ENCODE peak calls at places on chromosomes 13 and 19, in five cellular contexts. One of them, this sample, is unnamed.

GRCh38 chr19:15358918-15359317 is 20.7 kb downstream of the AKAP8 start:
- DNase-seq in NCI-H1092 treated with DMSO at 0.1 percent for 48 hours: no peak
- DNase-seq in PC-3: no peak
- DNase-seq in stimulated activated CD4-positive, alpha-beta T cell treated with anti-CD3 and anti-CD28 coated beads, Interleukin-15, amount 100 ng/mL, for 24 hours: no peak
- DNase-seq in stimulated activated CD8-positive, alpha-beta memory T cell treated with anti-CD3 and anti-CD28 coated beads, Interleukin-12 subunit alpha, Interleukin-12 subunit beta, amount 100 ng/mL, for 1 hour: no peak
- DNase-seq in this sample: no peak

GRCh38 chr13:40916207-40916998 is 102.7 kb downstream of the ELF1 start:
- DNase-seq in stimulated activated CD8-positive, alpha-beta memory T cell treated with anti-CD3 and anti-CD28 coated beads, Interleukin-12 subunit alpha, Interleukin-12 subunit beta, amount 100 ng/mL, for 1 hour: no peak
- DNase-seq in PC-3: no peak
- DNase-seq in stimulated activated CD4-positive, alpha-beta T cell treated with anti-CD3 and anti-CD28 coated beads, Interleukin-15, amount 100 ng/mL, for 24 hours: no peak
- DNase-seq in NCI-H1092 treated with DMSO at 0.1 percent for 48 hours: no peak
- DNase-seq in this sample: no peak

GRCh38 chr13:79448413-79448812 is 32.5 kb upstream of the NDFIP2 start:
- DNase-seq in stimulated activated CD4-positive, alpha-beta T cell treated with anti-CD3 and anti-CD28 coated beads, Interleukin-15, amount 100 ng/mL, for 24 hours: no peak
- DNase-seq in stimulated activated CD8-positive, alpha-beta memory T cell treated with anti-CD3 and anti-CD28 coated beads, Interleukin-12 subunit alpha, Interleukin-12 subunit beta, amount 100 ng/mL, for 1 hour: no peak
- DNase-seq in NCI-H1092 treated with DMSO at 0.1 percent for 48 hours: no peak
- DNase-seq in PC-3: no peak
- DNase-seq in this sample: no peak

GRCh38 chr19:5947435-5947834 is 30.5 kb downstream of the RANBP3 start:
- DNase-seq in stimulated activated CD8-positive, alpha-beta memory T cell treated with anti-CD3 and anti-CD28 coated beads, Interleukin-12 subunit alpha, Interleukin-12 subunit beta, amount 100 ng/mL, for 1 hour: no peak
- DNase-seq in PC-3: no peak
- DNase-seq in stimulated activated CD4-positive, alpha-beta T cell treated with anti-CD3 and anti-CD28 coated beads, Interleukin-15, amount 100 ng/mL, for 24 hours: no peak
- DNase-seq in NCI-H1092 treated with DMSO at 0.1 percent for 48 hours: no peak
- DNase-seq in this sample: no peak

GRCh38 chr19:49355890-49356289 is 6.3 kb downstream of the TEAD2 start:
- DNase-seq in NCI-H1092 treated with DMSO at 0.1 percent for 48 hours: no peak
- DNase-seq in stimulated activated CD4-positive, alpha-beta T cell treated with anti-CD3 and anti-CD28 coated beads, Interleukin-15, amount 100 ng/mL, for 24 hours: no peak
- DNase-seq in PC-3: no peak
- DNase-seq in stimulated activated CD8-positive, alpha-beta memory T cell treated with anti-CD3 and anti-CD28 coated beads, Interleukin-12 subunit alpha, Interleukin-12 subunit beta, amount 100 ng/mL, for 1 hour: no peak
- DNase-seq in this sample: no peak

GRCh38 chr19:42246143-42246868 is 3.9 kb upstream of the GSK3A start:
- DNase-seq in NCI-H1092 treated with DMSO at 0.1 percent for 48 hours: peak; percentile 34
- DNase-seq in PC-3: peak; percentile 63
- DNase-seq in stimulated activated CD8-positive, alpha-beta memory T cell treated with anti-CD3 and anti-CD28 coated beads, Interleukin-12 subunit alpha, Interleukin-12 subunit beta, amount 100 ng/mL, for 1 hour: no peak
- DNase-seq in stimulated activated CD4-positive, alpha-beta T cell treated with anti-CD3 and anti-CD28 coated beads, Interleukin-15, amount 100 ng/mL, for 24 hours: no peak
- DNase-seq in this sample: no peak

GRCh38 chr19:5113101-5113557 is 144.2 kb downstream of the KDM4B start:
- DNase-seq in PC-3: no peak
- DNase-seq in stimulated activated CD4-positive, alpha-beta T cell treated with anti-CD3 and anti-CD28 coated beads, Interleukin-15, amount 100 ng/mL, for 24 hours: no peak
- DNase-seq in stimulated activated CD8-positive, alpha-beta memory T cell treated with anti-CD3 and anti-CD28 coated beads, Interleukin-12 subunit alpha, Interleukin-12 subunit beta, amount 100 ng/mL, for 1 hour: no peak
- DNase-seq in NCI-H1092 treated with DMSO at 0.1 percent for 48 hours: no peak
- DNase-seq in this sample: no peak

GRCh38 chr13:63501702-63502101 is 2086.1 kb upstream of the PCDH20 start:
- DNase-seq in stimulated activated CD8-positive, alpha-beta memory T cell treated with anti-CD3 and anti-CD28 coated beads, Interleukin-12 subunit alpha, Interleukin-12 subunit beta, amount 100 ng/mL, for 1 hour: no peak
- DNase-seq in NCI-H1092 treated with DMSO at 0.1 percent for 48 hours: no peak
- DNase-seq in PC-3: no peak
- DNase-seq in stimulated activated CD4-positive, alpha-beta T cell treated with anti-CD3 and anti-CD28 coated beads, Interleukin-15, amount 100 ng/mL, for 24 hours: no peak
- DNase-seq in this sample: no peak

GRCh38 chr19:1680976-1681375 is 28.6 kb upstream of the TCF3 start:
- DNase-seq in PC-3: no peak
- DNase-seq in stimulated activated CD4-positive, alpha-beta T cell treated with anti-CD3 and anti-CD28 coated beads, Interleukin-15, amount 100 ng/mL, for 24 hours: no peak
- DNase-seq in NCI-H1092 treated with DMSO at 0.1 percent for 48 hours: no peak
- DNase-seq in stimulated activated CD8-positive, alpha-beta memory T cell treated with anti-CD3 and anti-CD28 coated beads, Interleukin-12 subunit alpha, Interleukin-12 subunit beta, amount 100 ng/mL, for 1 hour: no peak
- DNase-seq in this sample: no peak

GRCh38 chr19:31350033-31350692 is 927 bp upstream of the TSHZ3 start:
- DNase-seq in PC-3: no peak
- DNase-seq in stimulated activated CD8-positive, alpha-beta memory T cell treated with anti-CD3 and anti-CD28 coated beads, Interleukin-12 subunit alpha, Interleukin-12 subunit beta, amount 100 ng/mL, for 1 hour: no peak
- DNase-seq in NCI-H1092 treated with DMSO at 0.1 percent for 48 hours: no peak
- DNase-seq in stimulated activated CD4-positive, alpha-beta T cell treated with anti-CD3 and anti-CD28 coated beads, Interleukin-15, amount 100 ng/mL, for 24 hours: no peak
- DNase-seq in this sample: no peak

GRCh38 chr19:33418871-33419762 is 45.6 kb downstream of the CEBPG start:
- DNase-seq in PC-3: no peak
- DNase-seq in NCI-H1092 treated with DMSO at 0.1 percent for 48 hours: no peak
- DNase-seq in stimulated activated CD8-positive, alpha-beta memory T cell treated with anti-CD3 and anti-CD28 coated beads, Interleukin-12 subunit alpha, Interleukin-12 subunit beta, amount 100 ng/mL, for 1 hour: no peak
- DNase-seq in stimulated activated CD4-positive, alpha-beta T cell treated with anti-CD3 and anti-CD28 coated beads, Interleukin-15, amount 100 ng/mL, for 24 hours: no peak
- DNase-seq in this sample: no peak

GRCh38 chr13:63607153-63607552 is 2191.5 kb upstream of the PCDH20 start:
- DNase-seq in NCI-H1092 treated with DMSO at 0.1 percent for 48 hours: no peak
- DNase-seq in PC-3: no peak
- DNase-seq in stimulated activated CD8-positive, alpha-beta memory T cell treated with anti-CD3 and anti-CD28 coated beads, Interleukin-12 subunit alpha, Interleukin-12 subunit beta, amount 100 ng/mL, for 1 hour: no peak
- DNase-seq in stimulated activated CD4-positive, alpha-beta T cell treated with anti-CD3 and anti-CD28 coated beads, Interleukin-15, amount 100 ng/mL, for 24 hours: no peak
- DNase-seq in this sample: no peak

GRCh38 chr19:12126707-12127106 is 13.4 kb downstream of the ZNF20 start:
- DNase-seq in stimulated activated CD8-positive, alpha-beta memory T cell treated with anti-CD3 and anti-CD28 coated beads, Interleukin-12 subunit alpha, Interleukin-12 subunit beta, amount 100 ng/mL, for 1 hour: no peak
- DNase-seq in stimulated activated CD4-positive, alpha-beta T cell treated with anti-CD3 and anti-CD28 coated beads, Interleukin-15, amount 100 ng/mL, for 24 hours: peak; percentile 25
- DNase-seq in NCI-H1092 treated with DMSO at 0.1 percent for 48 hours: no peak
- DNase-seq in PC-3: no peak
- DNase-seq in this sample: no peak

GRCh38 chr13:27183561-27184147 is 12.0 kb upstream of the USP12 start:
- DNase-seq in stimulated activated CD4-positive, alpha-beta T cell treated with anti-CD3 and anti-CD28 coated beads, Interleukin-15, amount 100 ng/mL, for 24 hours: no peak
- DNase-seq in PC-3: peak; percentile 49
- DNase-seq in NCI-H1092 treated with DMSO at 0.1 percent for 48 hours: no peak
- DNase-seq in stimulated activated CD8-positive, alpha-beta memory T cell treated with anti-CD3 and anti-CD28 coated beads, Interleukin-12 subunit alpha, Interleukin-12 subunit beta, amount 100 ng/mL, for 1 hour: no peak
- DNase-seq in this sample: no peak

GRCh38 chr13:79741006-79741405 is 260.1 kb downstream of the NDFIP2 start:
- DNase-seq in stimulated activated CD4-positive, alpha-beta T cell treated with anti-CD3 and anti-CD28 coated beads, Interleukin-15, amount 100 ng/mL, for 24 hours: no peak
- DNase-seq in NCI-H1092 treated with DMSO at 0.1 percent for 48 hours: no peak
- DNase-seq in PC-3: no peak
- DNase-seq in stimulated activated CD8-positive, alpha-beta memory T cell treated with anti-CD3 and anti-CD28 coated beads, Interleukin-12 subunit alpha, Interleukin-12 subunit beta, amount 100 ng/mL, for 1 hour: no peak
- DNase-seq in this sample: no peak

GRCh38 chr13:93942016-93942415 is 537.5 kb downstream of the DCT start:
- DNase-seq in NCI-H1092 treated with DMSO at 0.1 percent for 48 hours: no peak
- DNase-seq in PC-3: no peak
- DNase-seq in stimulated activated CD8-positive, alpha-beta memory T cell treated with anti-CD3 and anti-CD28 coated beads, Interleukin-12 subunit alpha, Interleukin-12 subunit beta, amount 100 ng/mL, for 1 hour: no peak
- DNase-seq in stimulated activated CD4-positive, alpha-beta T cell treated with anti-CD3 and anti-CD28 coated beads, Interleukin-15, amount 100 ng/mL, for 24 hours: no peak
- DNase-seq in this sample: no peak

GRCh38 chr19:45641274-45642105 is 2.3 kb upstream of the EML2 start:
- DNase-seq in NCI-H1092 treated with DMSO at 0.1 percent for 48 hours: peak; percentile 28
- DNase-seq in stimulated activated CD4-positive, alpha-beta T cell treated with anti-CD3 and anti-CD28 coated beads, Interleukin-15, amount 100 ng/mL, for 24 hours: peak; percentile 95
- DNase-seq in stimulated activated CD8-positive, alpha-beta memory T cell treated with anti-CD3 and anti-CD28 coated beads, Interleukin-12 subunit alpha, Interleukin-12 subunit beta, amount 100 ng/mL, for 1 hour: peak; percentile 30
- DNase-seq in PC-3: peak; percentile 95
- DNase-seq in this sample: peak; percentile 87

GRCh38 chr13:59893261-59893660 is 270.5 kb downstream of the DIAPH3 start:
- DNase-seq in stimulated activated CD4-positive, alpha-beta T cell treated with anti-CD3 and anti-CD28 coated beads, Interleukin-15, amount 100 ng/mL, for 24 hours: no peak
- DNase-seq in PC-3: no peak
- DNase-seq in NCI-H1092 treated with DMSO at 0.1 percent for 48 hours: no peak
- DNase-seq in stimulated activated CD8-positive, alpha-beta memory T cell treated with anti-CD3 and anti-CD28 coated beads, Interleukin-12 subunit alpha, Interleukin-12 subunit beta, amount 100 ng/mL, for 1 hour: no peak
- DNase-seq in this sample: no peak

GRCh38 chr13:94701313-94702180 is 10.8 kb downstream of the SOX21 start:
- DNase-seq in PC-3: no peak
- DNase-seq in NCI-H1092 treated with DMSO at 0.1 percent for 48 hours: no peak
- DNase-seq in stimulated activated CD8-positive, alpha-beta memory T cell treated with anti-CD3 and anti-CD28 coated beads, Interleukin-12 subunit alpha, Interleukin-12 subunit beta, amount 100 ng/mL, for 1 hour: no peak
- DNase-seq in stimulated activated CD4-positive, alpha-beta T cell treated with anti-CD3 and anti-CD28 coated beads, Interleukin-15, amount 100 ng/mL, for 24 hours: no peak
- DNase-seq in this sample: no peak

GRCh38 chr13:86932935-86933334 is 738.2 kb upstream of the SLITRK5 start:
- DNase-seq in stimulated activated CD4-positive, alpha-beta T cell treated with anti-CD3 and anti-CD28 coated beads, Interleukin-15, amount 100 ng/mL, for 24 hours: no peak
- DNase-seq in NCI-H1092 treated with DMSO at 0.1 percent for 48 hours: no peak
- DNase-seq in PC-3: no peak
- DNase-seq in stimulated activated CD8-positive, alpha-beta memory T cell treated with anti-CD3 and anti-CD28 coated beads, Interleukin-12 subunit alpha, Interleukin-12 subunit beta, amount 100 ng/mL, for 1 hour: no peak
- DNase-seq in this sample: no peak

GRCh38 chr13:27076411-27076810 is 95.2 kb downstream of the USP12 start:
- DNase-seq in PC-3: no peak
- DNase-seq in stimulated activated CD4-positive, alpha-beta T cell treated with anti-CD3 and anti-CD28 coated beads, Interleukin-15, amount 100 ng/mL, for 24 hours: no peak
- DNase-seq in stimulated activated CD8-positive, alpha-beta memory T cell treated with anti-CD3 and anti-CD28 coated beads, Interleukin-12 subunit alpha, Interleukin-12 subunit beta, amount 100 ng/mL, for 1 hour: no peak
- DNase-seq in NCI-H1092 treated with DMSO at 0.1 percent for 48 hours: peak; percentile 10
- DNase-seq in this sample: peak; percentile 29

GRCh38 chr13:27665761-27666160 is 44.1 kb downstream of the POLR1D start:
- DNase-seq in stimulated activated CD4-positive, alpha-beta T cell treated with anti-CD3 and anti-CD28 coated beads, Interleukin-15, amount 100 ng/mL, for 24 hours: no peak
- DNase-seq in PC-3: no peak
- DNase-seq in NCI-H1092 treated with DMSO at 0.1 percent for 48 hours: no peak
- DNase-seq in stimulated activated CD8-positive, alpha-beta memory T cell treated with anti-CD3 and anti-CD28 coated beads, Interleukin-12 subunit alpha, Interleukin-12 subunit beta, amount 100 ng/mL, for 1 hour: no peak
- DNase-seq in this sample: no peak

GRCh38 chr19:39515551-39516191 is 732 bp downstream of the SELENOV start:
- DNase-seq in stimulated activated CD8-positive, alpha-beta memory T cell treated with anti-CD3 and anti-CD28 coated beads, Interleukin-12 subunit alpha, Interleukin-12 subunit beta, amount 100 ng/mL, for 1 hour: no peak
- DNase-seq in stimulated activated CD4-positive, alpha-beta T cell treated with anti-CD3 and anti-CD28 coated beads, Interleukin-15, amount 100 ng/mL, for 24 hours: peak; percentile 31
- DNase-seq in NCI-H1092 treated with DMSO at 0.1 percent for 48 hours: no peak
- DNase-seq in PC-3: no peak
- DNase-seq in this sample: no peak

GRCh38 chr13:70809588-70809987 is 701.3 kb upstream of the KLHL1 start:
- DNase-seq in stimulated activated CD8-positive, alpha-beta memory T cell treated with anti-CD3 and anti-CD28 coated beads, Interleukin-12 subunit alpha, Interleukin-12 subunit beta, amount 100 ng/mL, for 1 hour: no peak
- DNase-seq in NCI-H1092 treated with DMSO at 0.1 percent for 48 hours: no peak
- DNase-seq in stimulated activated CD4-positive, alpha-beta T cell treated with anti-CD3 and anti-CD28 coated beads, Interleukin-15, amount 100 ng/mL, for 24 hours: no peak
- DNase-seq in PC-3: no peak
- DNase-seq in this sample: no peak

GRCh38 chr19:55836340-55836739 is at the start of gene NLRP4:
- DNase-seq in NCI-H1092 treated with DMSO at 0.1 percent for 48 hours: no peak
- DNase-seq in stimulated activated CD4-positive, alpha-beta T cell treated with anti-CD3 and anti-CD28 coated beads, Interleukin-15, amount 100 ng/mL, for 24 hours: no peak
- DNase-seq in PC-3: no peak
- DNase-seq in stimulated activated CD8-positive, alpha-beta memory T cell treated with anti-CD3 and anti-CD28 coated beads, Interleukin-12 subunit alpha, Interleukin-12 subunit beta, amount 100 ng/mL, for 1 hour: no peak
- DNase-seq in this sample: no peak

GRCh38 chr19:46955114-46955812 is 64.4 kb upstream of the NPAS1 start:
- DNase-seq in stimulated activated CD4-positive, alpha-beta T cell treated with anti-CD3 and anti-CD28 coated beads, Interleukin-15, amount 100 ng/mL, for 24 hours: peak; percentile 35
- DNase-seq in stimulated activated CD8-positive, alpha-beta memory T cell treated with anti-CD3 and anti-CD28 coated beads, Interleukin-12 subunit alpha, Interleukin-12 subunit beta, amount 100 ng/mL, for 1 hour: peak; percentile 10
- DNase-seq in PC-3: peak; percentile 58
- DNase-seq in NCI-H1092 treated with DMSO at 0.1 percent for 48 hours: no peak
- DNase-seq in this sample: no peak

GRCh38 chr13:23321534-23322241 is 111.8 kb downstream of the SACS start:
- DNase-seq in PC-3: peak; percentile 93
- DNase-seq in stimulated activated CD4-positive, alpha-beta T cell treated with anti-CD3 and anti-CD28 coated beads, Interleukin-15, amount 100 ng/mL, for 24 hours: peak; percentile 26
- DNase-seq in stimulated activated CD8-positive, alpha-beta memory T cell treated with anti-CD3 and anti-CD28 coated beads, Interleukin-12 subunit alpha, Interleukin-12 subunit beta, amount 100 ng/mL, for 1 hour: no peak
- DNase-seq in NCI-H1092 treated with DMSO at 0.1 percent for 48 hours: no peak
- DNase-seq in this sample: no peak

GRCh38 chr13:85108356-85108755 is 690.9 kb downstream of the SLITRK6 start:
- DNase-seq in NCI-H1092 treated with DMSO at 0.1 percent for 48 hours: no peak
- DNase-seq in stimulated activated CD4-positive, alpha-beta T cell treated with anti-CD3 and anti-CD28 coated beads, Interleukin-15, amount 100 ng/mL, for 24 hours: no peak
- DNase-seq in PC-3: no peak
- DNase-seq in stimulated activated CD8-positive, alpha-beta memory T cell treated with anti-CD3 and anti-CD28 coated beads, Interleukin-12 subunit alpha, Interleukin-12 subunit beta, amount 100 ng/mL, for 1 hour: no peak
- DNase-seq in this sample: peak; percentile 46

GRCh38 chr13:105735269-105735668 is 800.2 kb downstream of the EFNB2 start:
- DNase-seq in stimulated activated CD4-positive, alpha-beta T cell treated with anti-CD3 and anti-CD28 coated beads, Interleukin-15, amount 100 ng/mL, for 24 hours: no peak
- DNase-seq in stimulated activated CD8-positive, alpha-beta memory T cell treated with anti-CD3 and anti-CD28 coated beads, Interleukin-12 subunit alpha, Interleukin-12 subunit beta, amount 100 ng/mL, for 1 hour: no peak
- DNase-seq in NCI-H1092 treated with DMSO at 0.1 percent for 48 hours: peak; percentile 11
- DNase-seq in PC-3: no peak
- DNase-seq in this sample: peak; percentile 72

GRCh38 chr19:49554701-49555181 is 25.6 kb downstream of the NOSIP start:
- DNase-seq in NCI-H1092 treated with DMSO at 0.1 percent for 48 hours: no peak
- DNase-seq in stimulated activated CD8-positive, alpha-beta memory T cell treated with anti-CD3 and anti-CD28 coated beads, Interleukin-12 subunit alpha, Interleukin-12 subunit beta, amount 100 ng/mL, for 1 hour: no peak
- DNase-seq in PC-3: no peak
- DNase-seq in stimulated activated CD4-positive, alpha-beta T cell treated with anti-CD3 and anti-CD28 coated beads, Interleukin-15, amount 100 ng/mL, for 24 hours: peak; percentile 71
- DNase-seq in this sample: no peak

GRCh38 chr13:72185756-72186155 is 318.8 kb upstream of the DACH1 start:
- DNase-seq in stimulated activated CD4-positive, alpha-beta T cell treated with anti-CD3 and anti-CD28 coated beads, Interleukin-15, amount 100 ng/mL, for 24 hours: no peak
- DNase-seq in NCI-H1092 treated with DMSO at 0.1 percent for 48 hours: no peak
- DNase-seq in PC-3: no peak
- DNase-seq in stimulated activated CD8-positive, alpha-beta memory T cell treated with anti-CD3 and anti-CD28 coated beads, Interleukin-12 subunit alpha, Interleukin-12 subunit beta, amount 100 ng/mL, for 1 hour: no peak
- DNase-seq in this sample: no peak

GRCh38 chr13:111314852-111315251 is 5.6 kb upstream of the TEX29 start:
- DNase-seq in NCI-H1092 treated with DMSO at 0.1 percent for 48 hours: no peak
- DNase-seq in PC-3: no peak
- DNase-seq in stimulated activated CD4-positive, alpha-beta T cell treated with anti-CD3 and anti-CD28 coated beads, Interleukin-15, amount 100 ng/mL, for 24 hours: no peak
- DNase-seq in stimulated activated CD8-positive, alpha-beta memory T cell treated with anti-CD3 and anti-CD28 coated beads, Interleukin-12 subunit alpha, Interleukin-12 subunit beta, amount 100 ng/mL, for 1 hour: no peak
- DNase-seq in this sample: no peak

GRCh38 chr19:41321600-41322270 is 11.8 kb downstream of the CCDC97 start:
- DNase-seq in stimulated activated CD4-positive, alpha-beta T cell treated with anti-CD3 and anti-CD28 coated beads, Interleukin-15, amount 100 ng/mL, for 24 hours: no peak
- DNase-seq in NCI-H1092 treated with DMSO at 0.1 percent for 48 hours: no peak
- DNase-seq in stimulated activated CD8-positive, alpha-beta memory T cell treated with anti-CD3 and anti-CD28 coated beads, Interleukin-12 subunit alpha, Interleukin-12 subunit beta, amount 100 ng/mL, for 1 hour: no peak
- DNase-seq in PC-3: peak; percentile 41
- DNase-seq in this sample: no peak

GRCh38 chr13:101700598-101700997 is 248.1 kb downstream of the ITGBL1 start:
- DNase-seq in stimulated activated CD4-positive, alpha-beta T cell treated with anti-CD3 and anti-CD28 coated beads, Interleukin-15, amount 100 ng/mL, for 24 hours: no peak
- DNase-seq in NCI-H1092 treated with DMSO at 0.1 percent for 48 hours: no peak
- DNase-seq in PC-3: no peak
- DNase-seq in stimulated activated CD8-positive, alpha-beta memory T cell treated with anti-CD3 and anti-CD28 coated beads, Interleukin-12 subunit alpha, Interleukin-12 subunit beta, amount 100 ng/mL, for 1 hour: no peak
- DNase-seq in this sample: no peak

GRCh38 chr19:3617463-3617862 is 9.1 kb downstream of the CACTIN start:
- DNase-seq in PC-3: no peak
- DNase-seq in stimulated activated CD4-positive, alpha-beta T cell treated with anti-CD3 and anti-CD28 coated beads, Interleukin-15, amount 100 ng/mL, for 24 hours: peak; percentile 38
- DNase-seq in NCI-H1092 treated with DMSO at 0.1 percent for 48 hours: no peak
- DNase-seq in stimulated activated CD8-positive, alpha-beta memory T cell treated with anti-CD3 and anti-CD28 coated beads, Interleukin-12 subunit alpha, Interleukin-12 subunit beta, amount 100 ng/mL, for 1 hour: no peak
- DNase-seq in this sample: no peak

GRCh38 chr13:101544979-101545378 is 92.5 kb downstream of the ITGBL1 start:
- DNase-seq in NCI-H1092 treated with DMSO at 0.1 percent for 48 hours: no peak
- DNase-seq in stimulated activated CD8-positive, alpha-beta memory T cell treated with anti-CD3 and anti-CD28 coated beads, Interleukin-12 subunit alpha, Interleukin-12 subunit beta, amount 100 ng/mL, for 1 hour: no peak
- DNase-seq in stimulated activated CD4-positive, alpha-beta T cell treated with anti-CD3 and anti-CD28 coated beads, Interleukin-15, amount 100 ng/mL, for 24 hours: no peak
- DNase-seq in PC-3: no peak
- DNase-seq in this sample: no peak

This sample was measured in NCI-H1105.